ENCODE peak calls at places on chromosomes 16 and 17, in nine cellular contexts. Q is stimulated activated CD8-positive, alpha-beta memory T cell treated with anti-CD3 and anti-CD28 coated beads, Interleukin-4, amount 100 ng/mL, for 24 hours; L is stimulated activated CD4-positive, alpha-beta T cell treated with anti-CD3 and anti-CD28 coated beads, Interleukin-2, amount 100 ng/mL, for 4 hours; K is progenitor cell of endocrine pancreas; P is NCI-H1436; O is mesothelial cell of epicardium; N is AG09309; H is fibroblast of lung; U is thoracic aorta. B is an unnamed sample.

GRCh38 chr16:10964039-10964890 is 19.9 kb downstream of the CLEC16A start:
- DNase-seq in O (peak), L (peak), Q (peak), U (peak), N (no peak), H (peak), P (peak), K (peak), B (peak)

GRCh38 chr17:7146115-7146514 is 31.5 kb upstream of the ASGR2 start:
- DNase-seq in L (no peak), H (no peak), N (no peak), P (no peak), O (no peak), U (no peak), K (no peak), Q (no peak), B (no peak)

GRCh38 chr16:53083123-53083522 is 28.3 kb downstream of the CHD9 start:
- DNase-seq in L (no peak), K (no peak), O (no peak), P (no peak), U (no peak), H (no peak), N (no peak), Q (no peak), B (no peak)

GRCh38 chr16:88365244-88365865 is 17.4 kb upstream of the ZNF469 start:
- DNase-seq in N (no peak), Q (no peak), O (no peak), K (no peak), U (no peak), H (no peak), P (no peak), L (no peak), B (no peak)

GRCh38 chr17:180380-181212 is 854 bp downstream of the DOC2B start:
- DNase-seq in K (no peak), H (no peak), Q (no peak), P (no peak), U (no peak), N (no peak), L (no peak), O (peak), B (no peak)

GRCh38 chr16:52529226-52529625 is 17.7 kb downstream of the TOX3 start:
- DNase-seq in Q (no peak), O (no peak), P (no peak), K (no peak), U (no peak), H (no peak), L (no peak), N (no peak), B (no peak)

GRCh38 chr17:2438823-2439222 is 38.0 kb upstream of the MNT start:
- DNase-seq in H (peak), L (no peak), N (no peak), P (no peak), K (no peak), O (no peak), Q (no peak), U (no peak), B (no peak)

GRCh38 chr17:3976675-3977171 is 12.5 kb upstream of the ATP2A3 start:
- DNase-seq in K (no peak), O (no peak), H (no peak), P (no peak), U (peak), N (no peak), L (no peak), Q (no peak), B (no peak)

GRCh38 chr16:65142276-65142675 is 20.4 kb upstream of the CDH11 start:
- DNase-seq in K (no peak), Q (no peak), H (no peak), N (no peak), O (no peak), L (no peak), P (no peak), U (no peak), B (no peak)

GRCh38 chr16:86496262-86496928 is 13.9 kb upstream of the FOXF1 start:
- DNase-seq in L (no peak), P (no peak), Q (no peak), K (no peak), H (no peak), U (no peak), O (no peak), N (no peak), B (no peak)

GRCh38 chr17:81387235-81388060 is 7.8 kb upstream of the BAHCC1 start:
- DNase-seq in U (no peak), Q (no peak), K (no peak), L (peak), H (peak), O (peak), N (no peak), P (no peak), B (no peak)

GRCh38 chr17:43125967-43126910 is 1.1 kb upstream of the BRCA1 start:
- DNase-seq in K (no peak), P (no peak), L (no peak), U (no peak), Q (no peak), O (no peak), N (no peak), H (peak), B (no peak)

GRCh38 chr17:46795379-46795952 is 23.0 kb downstream of the WNT3 start:
- DNase-seq in Q (no peak), H (no peak), K (no peak), N (no peak), L (no peak), U (no peak), O (no peak), P (no peak), B (no peak)

GRCh38 chr17:55794681-55795080 is 43.8 kb downstream of the PCTP start:
- DNase-seq in O (no peak), L (no peak), Q (no peak), P (no peak), N (no peak), H (no peak), U (no peak), K (no peak), B (no peak)

GRCh38 chr17:83041305-83041704 is 38.1 kb upstream of the METRNL start:
- DNase-seq in H (peak), U (no peak), O (no peak), N (no peak), L (no peak), P (no peak), K (no peak), Q (no peak), B (no peak)

GRCh38 chr16:72013888-72014538 is 5.5 kb downstream of the DHODH start:
- DNase-seq in K (no peak), Q (no peak), L (no peak), U (no peak), O (no peak), N (no peak), P (no peak), H (no peak), B (no peak)

GRCh38 chr16:58492735-58493134 is 7.2 kb upstream of the NDRG4 start:
- DNase-seq in K (no peak), N (no peak), P (peak), Q (no peak), U (no peak), O (no peak), L (no peak), H (no peak), B (no peak)

GRCh38 chr16:48432136-48432535 is 46.9 kb upstream of the SIAH1 start:
- DNase-seq in K (no peak), P (no peak), Q (no peak), N (no peak), H (no peak), O (no peak), L (no peak), U (no peak), B (no peak)

GRCh38 chr17:1038459-1039118 is 41.7 kb downstream of the TIMM22 start:
- DNase-seq in P (no peak), Q (no peak), H (no peak), O (no peak), N (no peak), L (no peak), U (no peak), K (no peak), B (no peak)

GRCh38 chr16:21057875-21058274 is 92.8 kb downstream of the DNAH3 start:
- DNase-seq in H (no peak), P (no peak), L (no peak), K (no peak), N (no peak), Q (no peak), U (no peak), O (no peak), B (no peak)

GRCh38 chr17:45428050-45428953 is 4.4 kb downstream of the ARHGAP27 start:
- DNase-seq in Q (peak), K (peak), O (peak), N (no peak), H (peak), L (peak), P (peak), U (no peak), B (no peak)

GRCh38 chr17:59680314-59680713 is 26.9 kb downstream of the PTRH2 start:
- DNase-seq in N (no peak), P (no peak), O (no peak), L (no peak), U (no peak), H (no peak), Q (no peak), K (no peak), B (no peak)

GRCh38 chr17:48456584-48456983 is 26.6 kb upstream of the SKAP1 start:
- DNase-seq in Q (no peak), O (no peak), N (no peak), K (no peak), U (no peak), P (no peak), H (no peak), L (no peak), B (no peak)

GRCh38 chr16:35144212-35144932 is 1685.0 kb downstream of the TP53TG3F start:
- DNase-seq in K (no peak), L (no peak), Q (no peak), H (no peak), U (no peak), P (no peak), O (no peak), N (no peak), B (no peak)

GRCh38 chr17:80931421-80932265 is 60.0 kb upstream of the CHMP6 start:
- DNase-seq in K (no peak), L (no peak), O (no peak), N (peak), U (no peak), P (no peak), H (peak), Q (no peak), B (no peak)

GRCh38 chr17:62062313-62062712 is 2.8 kb downstream of the MED13 start:
- DNase-seq in K (no peak), N (no peak), H (peak), O (no peak), Q (no peak), P (no peak), U (no peak), L (no peak), B (no peak)

GRCh38 chr17:19411641-19412040 is 609 bp downstream of the RNF112 start:
- DNase-seq in L (no peak), Q (no peak), N (no peak), O (no peak), H (no peak), K (no peak), P (no peak), U (no peak), B (no peak)

GRCh38 chr17:68204736-68205135 is 43.1 kb upstream of the AMZ2 start:
- DNase-seq in K (no peak), N (no peak), Q (no peak), P (no peak), L (no peak), O (no peak), U (no peak), H (no peak), B (no peak)